ENCODE peak calls at places on chromosomes 11 and 22, in ten cellular contexts. H, C, R, Q, Z, A, B, J, F and W are unnamed samples.

GRCh38 chr22:27135582-27135981 is 478.2 kb downstream of the MIAT start:
- DNase-seq in H (peak; percentile 43), C (peak; percentile 89), R (no peak), Q (no peak), Z (no peak), A (peak; percentile 77), B (no peak), J (no peak), F (no peak), W (no peak)

GRCh38 chr11:11538277-11538960 is 83.4 kb downstream of the GALNT18 start:
- DNase-seq in H (no peak), C (peak; percentile 1), R (peak; percentile 86), Q (no peak), Z (no peak), A (no peak), B (no peak), J (no peak), F (no peak), W (peak; percentile 71)

GRCh38 chr11:75298191-75298590 is 53.3 kb downstream of the ARRB1 start:
- DNase-seq in H (no peak), C (no peak), R (no peak), Q (no peak), Z (no peak), A (no peak), B (no peak), J (peak; percentile 74), F (no peak), W (no peak)

GRCh38 chr22:50271519-50271970 is 1.4 kb upstream of the MAPK11 start:
- DNase-seq in H (peak; percentile 43), C (peak; percentile 68), R (peak; percentile 86), Q (peak; percentile 57), Z (peak; percentile 45), A (peak; percentile 71), B (peak; percentile 56), J (peak; percentile 56), F (peak; percentile 56), W (peak; percentile 87)

GRCh38 chr11:130439160-130439519 is 9.3 kb upstream of the ADAMTS15 start:
- DNase-seq in H (no peak), C (no peak), R (no peak), Q (no peak), Z (no peak), A (no peak), B (no peak), J (no peak), F (no peak), W (no peak)

GRCh38 chr11:89184021-89184420 is 6.3 kb downstream of the TYR start:
- DNase-seq in H (no peak), C (no peak), R (no peak), Q (no peak), Z (no peak), A (no peak), B (no peak), J (peak; percentile 26), F (no peak), W (no peak)

GRCh38 chr11:12182650-12183511 is 72.5 kb downstream of the MICAL2 start:
- DNase-seq in H (peak; percentile 95), C (peak; percentile 92), R (no peak), Q (peak; percentile 52), Z (no peak), A (peak; percentile 97), B (peak; percentile 90), J (peak; percentile 94), F (peak; percentile 61), W (no peak)

GRCh38 chr22:29167032-29167911 is 38.4 kb upstream of the EMID1 start:
- DNase-seq in H (no peak), C (no peak), R (no peak), Q (no peak), Z (no peak), A (no peak), B (no peak), J (no peak), F (no peak), W (no peak)

GRCh38 chr11:118056806-118057205 is 20.1 kb upstream of the TMPRSS4 start:
- DNase-seq in H (no peak), C (no peak), R (no peak), Q (no peak), Z (no peak), A (no peak), B (no peak), J (no peak), F (no peak), W (no peak)

GRCh38 chr22:29208502-29208862 is 2.8 kb downstream of the EMID1 start:
- DNase-seq in H (no peak), C (no peak), R (no peak), Q (no peak), Z (no peak), A (no peak), B (no peak), J (no peak), F (no peak), W (no peak)

GRCh38 chr11:67510023-67510345 is 2.0 kb upstream of the CDK2AP2 start:
- DNase-seq in H (no peak), C (peak; percentile 27), R (no peak), Q (no peak), Z (no peak), A (no peak), B (no peak), J (no peak), F (no peak), W (no peak)

GRCh38 chr22:32839776-32840571 is 38.5 kb downstream of the TIMP3 start:
- DNase-seq in H (no peak), C (peak; percentile 76), R (no peak), Q (no peak), Z (no peak), A (peak; percentile 50), B (no peak), J (no peak), F (no peak), W (no peak)

GRCh38 chr11:12053606-12054361 is 45.4 kb upstream of the DKK3 start:
- DNase-seq in H (peak; percentile 88), C (no peak), R (no peak), Q (no peak), Z (no peak), A (peak; percentile 94), B (no peak), J (no peak), F (no peak), W (no peak)

GRCh38 chr22:21943571-21944448 is 8.8 kb downstream of the PPM1F start:
- DNase-seq in H (no peak), C (no peak), R (no peak), Q (no peak), Z (no peak), A (no peak), B (no peak), J (no peak), F (no peak), W (no peak)

DNA sequence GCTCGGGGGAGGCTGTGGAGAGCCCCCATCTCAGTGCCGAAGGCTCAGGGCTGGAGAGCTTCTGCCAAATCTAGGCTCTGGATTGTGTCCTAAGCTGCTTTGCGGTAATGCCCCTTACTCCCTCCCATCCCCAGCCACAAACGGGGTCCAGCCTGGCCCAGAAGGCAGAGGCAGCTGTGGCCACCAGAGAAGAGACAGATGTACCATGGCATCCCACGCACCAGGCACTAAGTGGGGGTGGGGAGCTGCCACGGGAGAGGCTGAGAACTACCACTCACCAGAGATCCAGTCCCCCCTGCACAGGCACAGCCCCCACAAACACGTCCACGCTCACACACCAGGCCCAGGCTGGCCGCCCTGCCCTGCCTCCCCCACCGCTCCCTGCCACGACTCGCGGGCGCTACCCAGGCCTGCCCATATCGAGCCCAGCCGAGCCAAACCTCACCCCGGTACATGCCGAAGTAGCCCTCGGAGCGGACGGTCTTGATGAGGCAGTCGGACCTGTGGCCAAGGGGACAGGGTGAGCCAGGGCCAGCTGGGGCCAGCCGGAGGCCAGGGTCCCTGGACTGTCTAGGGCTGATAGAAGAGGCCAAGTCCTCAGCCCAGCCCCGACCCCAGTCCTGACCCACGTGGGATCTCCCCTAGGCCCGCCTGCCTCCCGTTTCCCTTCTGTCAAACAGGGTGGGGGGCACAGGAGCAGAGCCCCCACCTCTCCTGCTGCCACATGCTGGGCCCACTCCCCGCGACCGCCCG is 3.9 kb downstream of the SLC25A22 start:
- DNase-seq in H (no peak), C (no peak), R (peak; percentile 78), Q (no peak), Z (no peak), A (no peak), B (no peak), J (no peak), F (no peak), W (no peak)
- H3K4me3 ChIP-seq in H (no peak overlapping the region), C (no peak overlapping the region), R (peak overlapping the region; percentile 68), Q (peak overlapping the region; percentile 84), Z (no peak overlapping the region), A (no peak overlapping the region), B (no peak overlapping the region), J (no peak overlapping the region), F (no peak overlapping the region), W (no peak overlapping the region)

GRCh38 chr22:48607901-48608650 is 1219.6 kb downstream of the BRD1 start:
- DNase-seq in H (no peak), C (no peak), R (no peak), Q (no peak), Z (no peak), A (no peak), B (no peak), J (no peak), F (no peak), W (no peak)
- TF ChIP-seq CTCF in H (no peak), C (no peak), R (no peak), Q (no peak), Z (no peak), A (no peak), B (no peak), J (no peak), F (no peak), W (no peak)

GRCh38 chr11:125625225-125625593 is 246 bp downstream of the CHEK1 start:
- DNase-seq in H (no peak), C (no peak), R (no peak), Q (no peak), Z (no peak), A (no peak), B (no peak), J (no peak), F (no peak), W (no peak)

GRCh38 chr11:125624756-125625213 is at the start of gene CHEK1:
- DNase-seq in H (no peak), C (no peak), R (no peak), Q (no peak), Z (no peak), A (no peak), B (no peak), J (no peak), F (no peak), W (no peak)

GRCh38 chr11:125626381-125626950 is 1.5 kb downstream of the CHEK1 start:
- DNase-seq in H (no peak), C (no peak), R (no peak), Q (no peak), Z (no peak), A (no peak), B (no peak), J (no peak), F (no peak), W (no peak)

GRCh38 chr11:125625594-125626380 is 824 bp downstream of the CHEK1 start:
- DNase-seq in H (peak; percentile 91), C (peak; percentile 90), R (peak; percentile 95), Q (peak; percentile 83), Z (peak; percentile 82), A (peak; percentile 92), B (peak; percentile 94), J (peak; percentile 96), F (peak; percentile 87), W (peak; percentile 92)

GRCh38 chr11:125627236-125627910 is 2.4 kb downstream of the CHEK1 start:
- DNase-seq in H (peak; percentile 11), C (peak; percentile 11), R (no peak), Q (no peak), Z (no peak), A (peak; percentile 6), B (peak; percentile 25), J (peak; percentile 27), F (no peak), W (no peak)
- H3K4me3 ChIP-seq in H (peak overlapping the region; percentile 90), C (peak overlapping the region; percentile 85), R (peak overlapping the region; percentile 97), Q (no peak overlapping the region), Z (no peak overlapping the region), A (peak overlapping the region; percentile 84), B (peak overlapping the region; percentile 93), J (peak overlapping the region; percentile 80), F (no peak overlapping the region), W (peak overlapping the region; percentile 78)

GRCh38 chr11:32297629-32298028 is 137.7 kb downstream of the WT1 start:
- DNase-seq in H (peak; percentile 79), C (peak; percentile 59), R (no peak), Q (no peak), Z (peak; percentile 28), A (peak; percentile 72), B (peak; percentile 47), J (peak; percentile 72), F (no peak), W (peak; percentile 22)
- TF ChIP-seq CTCF in H (peak; percentile 42), C (peak; percentile 34), R (peak; percentile 10), Q (peak; percentile 22), Z (peak; percentile 45), A (peak; percentile 29), B (peak; percentile 26), J (peak; percentile 59), F (no peak), W (peak; percentile 41)